ENCODE peak calls at places on chromosomes 13 and 19, in six cellular contexts. E is transverse colon, H is Panc1, D is GM23338, X is SK-N-SH, L is prostate gland. B is an unnamed sample.

GRCh38 chr13:93847162-93847561 is 620.6 kb downstream of the GPC6 start:
- DNase-seq in E (no peak), H (no peak), D (no peak), X (no peak), L (no peak), B (no peak)

GRCh38 chr13:31499274-31499673 is 240.1 kb upstream of the RXFP2 start:
- DNase-seq in E (no peak), H (no peak), D (no peak), X (no peak), L (no peak), B (no peak)

GRCh38 chr19:39140195-39140516 is 14.6 kb downstream of the PAK4 start:
- DNase-seq in E (no peak), H (no peak), D (no peak), X (peak), L (no peak), B (no peak)

GRCh38 chr13:93767917-93768422 is 541.4 kb downstream of the GPC6 start:
- DNase-seq in E (no peak), H (no peak), D (no peak), X (no peak), L (no peak), B (no peak)

GRCh38 chr19:28221736-28222135 is 991.2 kb downstream of the UQCRFS1 start:
- DNase-seq in E (no peak), H (no peak), D (no peak), X (no peak), L (no peak), B (no peak)

GRCh38 chr19:33484226-33484774 is 37.3 kb downstream of the PEPD start:
- DNase-seq in E (no peak), H (no peak), D (no peak), X (no peak), L (no peak), B (no peak)

GRCh38 chr13:34070544-34071303 is 252.8 kb downstream of the RFC3 start:
- DNase-seq in E (no peak), H (no peak), D (no peak), X (no peak), L (no peak), B (no peak)

GRCh38 chr19:43479961-43480561 is 14.7 kb upstream of the LYPD3 start:
- DNase-seq in E (no peak), H (no peak), D (no peak), X (no peak), L (no peak), B (no peak)

GRCh38 chr19:10005632-10006334 is 4.5 kb downstream of the COL5A3 start:
- DNase-seq in E (no peak), H (no peak), D (no peak), X (no peak), L (no peak), B (no peak)

GRCh38 chr19:10193666-10194499 is 870 bp downstream of the DNMT1 start:
- DNase-seq in E (peak), H (no peak), D (peak), X (no peak), L (no peak), B (no peak)

GRCh38 chr13:113907637-113908617 is 44.1 kb upstream of the GAS6 start:
- DNase-seq in E (peak), H (no peak), D (no peak), X (no peak), L (no peak), B (peak)

GRCh38 chr19:33232656-33233055 is 7.0 kb upstream of the SLC7A10 start:
- DNase-seq in E (no peak), H (no peak), D (no peak), X (no peak), L (no peak), B (no peak)

GRCh38 chr19:1636325-1637236 is 15.8 kb downstream of the TCF3 start:
- DNase-seq in E (no peak), H (no peak), D (no peak), X (no peak), L (no peak), B (no peak)

GRCh38 chr19:58366576-58367430 is 4.3 kb upstream of the ZNF497 start:
- DNase-seq in E (no peak), H (no peak), D (peak), X (peak), L (no peak), B (no peak)

GRCh38 chr13:113929628-113930615 is 44.0 kb downstream of the C13orf46 start:
- DNase-seq in E (no peak), H (no peak), D (peak), X (peak), L (no peak), B (peak)

GRCh38 chr19:41276231-41276630 is 12.1 kb downstream of the HNRNPUL1 start:
- DNase-seq in E (no peak), H (no peak), D (no peak), X (no peak), L (no peak), B (no peak)

GRCh38 chr13:99955747-99956472 is 15.7 kb downstream of the ZIC5 start:
- DNase-seq in E (no peak), H (no peak), D (peak), X (no peak), L (no peak), B (no peak)

GRCh38 chr19:30255783-30256509 is 116.2 kb upstream of the ZNF536 start:
- DNase-seq in E (no peak), H (no peak), D (peak), X (peak), L (no peak), B (no peak)

GRCh38 chr19:41376998-41377365 is 649 bp downstream of the TMEM91 start:
- DNase-seq in E (no peak), H (no peak), D (no peak), X (no peak), L (no peak), B (no peak)

GRCh38 chr13:24085662-24086061 is 74.9 kb upstream of the SPATA13 start:
- DNase-seq in E (no peak), H (no peak), D (no peak), X (no peak), L (no peak), B (no peak)

GRCh38 chr13:94312511-94313191 is 166.8 kb downstream of the DCT start:
- DNase-seq in E (no peak), H (no peak), D (no peak), X (no peak), L (no peak), B (no peak)

GRCh38 chr13:93249259-93249917 is 22.8 kb downstream of the GPC6 start:
- DNase-seq in E (no peak), H (no peak), D (no peak), X (no peak), L (no peak), B (no peak)

GRCh38 chr13:24454100-24454499 is 58.5 kb downstream of the PARP4 start:
- DNase-seq in E (no peak), H (no peak), D (no peak), X (no peak), L (no peak), B (no peak)

GRCh38 chr19:10749435-10750384 is 31.8 kb downstream of the DNM2 start:
- DNase-seq in E (peak), H (no peak), D (no peak), X (no peak), L (no peak), B (no peak)

GRCh38 chr13:101917475-101917810 is 465.0 kb downstream of the ITGBL1 start:
- DNase-seq in E (no peak), H (no peak), D (peak), X (peak), L (no peak), B (no peak)

GRCh38 chr19:10021863-10022262 is 8.6 kb downstream of the RDH8 start:
- DNase-seq in E (no peak), H (no peak), D (no peak), X (no peak), L (no peak), B (no peak)

DNA sequence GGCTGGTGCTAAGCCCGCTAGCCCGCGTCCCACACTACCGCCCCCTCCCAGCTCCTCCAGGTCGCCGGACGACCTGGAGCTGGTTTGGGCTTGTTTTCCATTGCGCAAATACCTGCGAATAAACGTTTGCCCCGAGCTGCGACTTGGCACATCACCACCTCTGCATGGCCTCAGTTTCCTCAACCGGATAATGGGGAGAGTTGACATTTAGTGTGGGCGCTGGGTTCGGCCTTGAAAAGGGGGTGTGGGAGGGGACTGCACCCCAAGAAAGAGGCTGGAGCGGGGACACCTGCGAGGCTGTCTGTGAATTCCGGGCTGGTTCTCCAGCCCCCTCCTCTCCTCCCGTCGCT is 11.0 kb upstream of the JUND start:
- DNase-seq in E (no peak), H (no peak), D (peak), X (no peak), L (peak), B (no peak)
- TF ChIP-seq POLR2AphosphoS5 in E (no peak), H (no peak), D (no peak), X (no peak), L (no peak), B (no peak)

DNA sequence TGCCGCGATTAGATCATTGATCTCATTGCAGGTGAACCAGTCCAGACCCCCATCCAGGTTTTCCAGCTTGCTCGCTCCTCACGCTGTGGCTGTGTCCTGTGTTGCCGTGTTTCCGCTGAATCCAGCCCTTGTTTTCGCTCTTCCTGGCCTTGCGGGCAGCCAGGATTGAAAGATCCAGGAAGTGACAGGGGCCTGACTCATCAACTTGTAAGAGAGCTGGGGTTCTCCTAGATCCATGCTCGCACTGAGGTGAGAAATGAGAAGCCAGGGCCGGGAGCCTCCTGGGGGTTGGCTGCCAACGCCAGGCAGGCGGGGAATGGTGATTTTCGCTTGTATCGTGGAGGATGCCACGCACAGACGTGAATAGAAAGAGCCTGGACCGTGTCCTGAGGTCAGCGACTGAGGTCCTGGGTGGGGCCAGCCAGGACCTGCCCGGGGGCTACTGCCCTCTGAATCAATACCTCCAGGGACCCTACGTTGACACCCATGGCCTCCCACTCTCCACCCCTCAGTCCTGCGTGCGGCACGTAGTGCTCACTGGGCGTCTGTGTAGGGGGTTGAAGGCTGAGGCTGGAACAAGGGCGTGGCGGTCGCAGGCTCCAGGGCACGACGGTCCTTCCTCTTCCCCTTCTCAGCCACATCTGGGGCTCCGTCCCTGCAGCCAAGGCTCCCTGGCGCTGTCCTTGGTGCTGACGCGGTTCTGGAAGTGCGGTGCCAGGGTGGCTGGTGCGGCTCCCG is 7.3 kb upstream of the PTPRH start:
- DNase-seq in E (peak), H (peak), D (peak), X (peak), L (peak), B (peak)
- H3K4me3 ChIP-seq in E (peak), H (peak), D (peak), X (peak), L (no peak), B (peak)

DNA sequence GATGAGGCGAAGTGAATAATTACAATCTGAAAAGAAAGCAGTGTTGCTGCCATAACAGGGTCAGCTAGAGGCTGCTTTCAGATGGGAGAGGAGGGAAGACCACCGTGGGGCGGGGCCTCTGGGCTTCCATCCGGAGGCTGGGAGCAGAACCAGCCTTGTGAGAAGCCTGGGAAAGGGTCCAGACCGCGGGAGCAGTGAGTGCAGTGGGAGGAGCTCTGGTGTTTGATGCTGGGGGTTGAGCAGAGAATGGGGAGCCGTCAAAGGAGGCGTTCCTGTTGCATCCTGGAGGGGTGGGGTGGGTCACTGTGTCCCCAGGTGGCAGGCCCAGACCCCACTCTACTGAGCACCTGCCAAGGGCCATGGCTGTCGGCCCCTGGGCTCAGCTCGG is 18.1 kb downstream of the NKPD1 start:
- DNase-seq in E (no peak), H (no peak), D (no peak), X (no peak), L (no peak), B (no peak)
- TF ChIP-seq POLR2AphosphoS5 in E (no peak), H (no peak), D (no peak), X (no peak), L (no peak), B (no peak)

GRCh38 chr19:7670790-7671189 is 1.9 kb downstream of the RETN start:
- DNase-seq in E (no peak), H (no peak), D (peak), X (no peak), L (no peak), B (no peak)
- H3K4me3 ChIP-seq in E (no peak), H (no peak), D (peak), X (no peak), L (no peak), B (no peak)

GRCh38 chr13:37923236-37923635 is 53.7 kb upstream of the TRPC4 start:
- DNase-seq in E (no peak), H (no peak), D (no peak), X (no peak), L (no peak), B (no peak)

GRCh38 chr13:37929308-37929707 is 59.7 kb upstream of the TRPC4 start:
- DNase-seq in E (no peak), H (no peak), D (no peak), X (no peak), L (no peak), B (no peak)

GRCh38 chr13:37925878-37926473 is 56.4 kb upstream of the TRPC4 start:
- DNase-seq in E (no peak), H (no peak), D (no peak), X (no peak), L (no peak), B (no peak)
- TF ChIP-seq POLR2AphosphoS5 in E (peak), H (no peak), D (no peak), X (no peak), L (no peak), B (no peak)

GRCh38 chr19:3780786-3781304 is 5.3 kb downstream of the MATK start:
- DNase-seq in E (no peak), H (no peak), D (no peak), X (no peak), L (no peak), B (no peak)
- H3K4me3 ChIP-seq in E (no peak), H (no peak), D (no peak), X (no peak), L (no peak), B (no peak)

GRCh38 chr13:97257800-97258799 is 36.0 kb downstream of the MBNL2 start:
- DNase-seq in E (no peak), H (no peak), D (peak), X (no peak), L (no peak), B (no peak)
- TF ChIP-seq POLR2AphosphoS5 in E (no peak), H (peak), D (no peak), X (peak), L (peak), B (peak)

GRCh38 chr19:46974181-46974580 is 45.5 kb upstream of the NPAS1 start:
- DNase-seq in E (no peak), H (no peak), D (no peak), X (no peak), L (no peak), B (no peak)

GRCh38 chr19:46975011-46975917 is 44.4 kb upstream of the NPAS1 start:
- DNase-seq in E (no peak), H (no peak), D (no peak), X (no peak), L (no peak), B (no peak)

GRCh38 chr19:46977548-46977947 is 42.1 kb upstream of the NPAS1 start:
- DNase-seq in E (no peak), H (no peak), D (no peak), X (peak), L (no peak), B (no peak)

GRCh38 chr19:46976845-46977320 is 42.8 kb upstream of the NPAS1 start:
- DNase-seq in E (no peak), H (no peak), D (peak), X (peak), L (no peak), B (no peak)

DNA sequence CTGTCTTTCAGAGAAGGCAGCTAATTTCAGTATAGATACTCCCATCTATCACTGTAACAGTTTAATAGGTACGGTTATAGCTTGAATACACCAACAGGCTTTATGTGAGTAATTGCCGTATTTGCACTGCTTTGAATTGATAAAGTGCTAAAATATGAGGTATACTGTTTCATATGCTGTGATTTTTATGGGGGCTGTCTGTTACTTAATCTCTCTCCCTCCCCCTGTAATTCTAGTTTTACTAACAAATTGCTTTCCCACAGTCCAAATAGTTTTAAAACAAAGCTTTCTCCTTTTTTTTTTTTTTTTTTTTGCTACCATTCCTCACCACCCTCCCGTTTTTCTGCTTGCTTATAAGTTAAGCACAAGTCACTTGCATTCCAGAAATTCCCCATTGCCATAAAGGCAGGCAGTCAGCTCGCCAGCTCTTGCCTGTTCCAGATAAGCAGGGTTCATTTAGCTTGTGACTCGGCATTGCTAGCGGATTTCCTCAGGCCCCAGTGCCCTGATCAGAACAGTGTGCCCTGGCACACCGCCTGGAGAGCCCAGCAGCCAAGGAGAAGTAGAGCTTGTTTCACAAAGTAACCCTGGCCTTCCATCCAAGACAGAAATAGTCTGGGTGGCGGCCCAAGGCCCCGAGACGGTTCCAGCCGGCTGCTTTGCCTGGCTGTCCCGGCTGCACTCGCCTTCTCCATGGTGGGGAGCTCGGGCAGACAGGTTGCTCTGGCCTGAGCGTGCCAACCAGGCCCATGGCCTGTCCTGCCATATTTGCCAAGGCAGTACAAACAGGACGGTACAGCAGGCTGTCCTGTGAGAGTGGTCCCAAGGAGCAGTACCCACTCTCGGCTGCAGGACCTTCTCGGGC is 43.5 kb upstream of the NPAS1 start:
- DNase-seq in E (peak), H (no peak), D (peak), X (peak), L (peak), B (peak)
- H3K4me3 ChIP-seq in E (no peak), H (no peak), D (peak), X (no peak), L (no peak), B (peak)

DNA sequence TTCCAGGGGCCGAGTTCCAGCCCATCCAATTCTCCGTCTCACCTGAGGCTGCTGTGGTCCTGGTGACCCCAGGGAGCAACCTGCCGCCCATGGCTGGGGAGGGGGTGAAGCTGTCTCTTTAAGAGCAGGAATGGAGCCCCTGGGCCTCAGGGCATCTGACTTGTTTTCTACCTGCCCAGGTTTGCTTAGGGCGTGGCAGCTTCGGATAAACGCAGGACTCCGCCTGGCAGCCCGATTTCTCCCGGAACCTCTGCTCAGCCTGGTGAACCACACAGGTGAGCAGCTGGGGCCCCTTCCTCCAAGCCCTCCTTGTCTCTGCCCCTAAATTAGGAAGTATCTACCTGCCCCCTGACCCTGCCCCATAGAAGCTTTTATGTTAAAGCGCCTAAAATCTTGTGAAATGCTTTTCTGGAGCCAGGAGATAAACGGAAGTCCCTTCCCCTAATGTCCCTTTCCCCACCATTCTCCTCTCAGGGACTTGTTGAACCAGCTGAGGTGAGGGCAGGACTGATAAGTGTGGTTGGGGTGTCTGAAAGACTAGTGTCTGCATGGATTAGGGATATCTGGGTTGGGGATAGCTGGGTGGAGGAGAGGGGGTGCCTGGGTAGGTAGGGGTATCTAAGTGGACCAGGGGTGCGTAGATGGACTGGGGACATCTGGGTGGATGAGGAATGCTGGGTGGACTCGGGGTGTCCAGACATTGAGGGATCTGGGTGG is 620 bp downstream of the FXYD3 start:
- DNase-seq in E (peak), H (no peak), D (no peak), X (no peak), L (peak), B (peak)
- TF ChIP-seq POLR2AphosphoS5 in E (peak), H (no peak), D (no peak), X (no peak), L (peak), B (no peak)

B was measured in breast epithelium.